ENCODE peak calls at places on chromosomes 16 and 17, in five cellular contexts. X, S, J, W and Q are unnamed samples.
A peak's percentile ranks its signal among the peaks of the same experiment; 100 is the strongest.

GRCh38 chr17:945672-946071 is 33.9 kb downstream of the NXN start:
- DNase-seq in X (no peak), S (no peak), J (no peak), W (no peak), Q (no peak)

GRCh38 chr16:54595636-54596035 is 309.0 kb upstream of the IRX3 start:
- DNase-seq in X (no peak), S (no peak), J (no peak), W (no peak), Q (no peak)

GRCh38 chr16:55496509-55497145 is 12.2 kb upstream of the LPCAT2 start:
- DNase-seq in X (no peak), S (no peak), J (no peak), W (no peak), Q (no peak)

GRCh38 chr17:36848008-36848902 is 89.0 kb upstream of the LHX1 start:
- DNase-seq in X (no peak), S (no peak), J (no peak), W (no peak), Q (no peak)

GRCh38 chr16:23877107-23878070 is 41.6 kb downstream of the PRKCB start:
- DNase-seq in X (no peak), S (no peak), J (no peak), W (no peak), Q (no peak)

GRCh38 chr17:59244081-59244480 is 23.8 kb downstream of the GDPD1 start:
- DNase-seq in X (no peak), S (no peak), J (no peak), W (no peak), Q (no peak)

GRCh38 chr16:62077998-62078397 is 41.8 kb upstream of the CDH8 start:
- DNase-seq in X (no peak), S (no peak), J (peak; percentile 75), W (peak; percentile 49), Q (peak; percentile 81)

GRCh38 chr16:54455021-54455725 is 168.6 kb upstream of the IRX3 start:
- DNase-seq in X (no peak), S (no peak), J (no peak), W (no peak), Q (no peak)

GRCh38 chr17:77821114-77821513 is 137.4 kb upstream of the TNRC6C start:
- DNase-seq in X (peak; percentile 32), S (peak; percentile 29), J (no peak), W (no peak), Q (peak; percentile 58)

GRCh38 chr17:41710472-41711090 is 1.6 kb upstream of the GAST start:
- DNase-seq in X (no peak), S (no peak), J (no peak), W (no peak), Q (no peak)

GRCh38 chr16:89958068-89958467 is 9.5 kb downstream of the DEF8 start:
- DNase-seq in X (peak; percentile 80), S (peak; percentile 54), J (peak; percentile 66), W (no peak), Q (peak; percentile 82)

GRCh38 chr16:14486520-14487303 is 143.3 kb downstream of the PARN start:
- DNase-seq in X (peak; percentile 85), S (peak; percentile 98), J (no peak), W (no peak), Q (peak; percentile 46)

GRCh38 chr16:77335652-77336234 is 99.1 kb downstream of the ADAMTS18 start:
- DNase-seq in X (no peak), S (no peak), J (peak; percentile 18), W (no peak), Q (peak; percentile 74)

GRCh38 chr16:15682105-15682570 is 32.1 kb downstream of the NDE1 start:
- DNase-seq in X (peak; percentile 61), S (peak; percentile 89), J (peak; percentile 58), W (no peak), Q (peak; percentile 78)

GRCh38 chr16:74730049-74730683 is 29.5 kb upstream of the MLKL start:
- DNase-seq in X (no peak), S (no peak), J (no peak), W (no peak), Q (no peak)

GRCh38 chr16:15961060-15961511 is 11.7 kb downstream of the ABCC1 start:
- DNase-seq in X (no peak), S (no peak), J (no peak), W (no peak), Q (no peak)

GRCh38 chr17:58630883-58631522 is 60.8 kb downstream of the TEX14 start:
- DNase-seq in X (peak; percentile 30), S (no peak), J (peak; percentile 32), W (peak; percentile 77), Q (peak; percentile 73)

GRCh38 chr17:57480438-57481196 is 224.3 kb downstream of the MSI2 start:
- DNase-seq in X (peak; percentile 31), S (peak; percentile 31), J (no peak), W (no peak), Q (no peak)

DNA sequence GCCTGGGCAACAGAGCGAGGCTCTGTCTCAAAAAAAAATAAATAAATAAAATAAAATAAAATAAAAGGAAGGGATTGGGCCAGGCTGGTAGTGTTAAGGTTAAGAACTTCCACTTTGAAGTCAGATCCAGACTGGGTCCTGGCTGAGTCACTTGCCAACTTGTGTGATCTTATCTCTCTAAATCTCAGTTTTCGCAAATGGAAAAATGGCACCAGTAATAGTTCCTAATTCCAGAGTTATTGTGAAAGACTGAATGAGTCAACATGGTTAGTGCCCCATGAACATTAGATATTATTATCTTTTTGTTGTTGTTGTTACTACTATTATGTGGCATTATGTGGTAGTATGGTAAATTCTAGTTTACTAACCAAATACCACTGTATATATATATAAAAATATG is 188.0 kb upstream of the AXIN2 start:
- DNase-seq in X (no peak), S (peak; percentile 65), J (no peak), W (no peak), Q (no peak)
- TF ChIP-seq CREB1 in X (no peak), S (no peak), J (no peak), W (no peak), Q (no peak)

GRCh38 chr17:38616361-38616760 is 10.6 kb upstream of the SRCIN1 start:
- DNase-seq in X (no peak), S (no peak), J (no peak), W (no peak), Q (no peak)

GRCh38 chr17:38617074-38617860 is 11.5 kb upstream of the SRCIN1 start:
- DNase-seq in X (no peak), S (no peak), J (peak; percentile 19), W (no peak), Q (peak; percentile 37)

GRCh38 chr17:38619451-38619795 is 13.7 kb upstream of the SRCIN1 start:
- DNase-seq in X (no peak), S (no peak), J (no peak), W (no peak), Q (no peak)

GRCh38 chr17:38619937-38620550 is 14.3 kb upstream of the SRCIN1 start:
- DNase-seq in X (no peak), S (no peak), J (peak; percentile 24), W (no peak), Q (peak; percentile 56)

DNA sequence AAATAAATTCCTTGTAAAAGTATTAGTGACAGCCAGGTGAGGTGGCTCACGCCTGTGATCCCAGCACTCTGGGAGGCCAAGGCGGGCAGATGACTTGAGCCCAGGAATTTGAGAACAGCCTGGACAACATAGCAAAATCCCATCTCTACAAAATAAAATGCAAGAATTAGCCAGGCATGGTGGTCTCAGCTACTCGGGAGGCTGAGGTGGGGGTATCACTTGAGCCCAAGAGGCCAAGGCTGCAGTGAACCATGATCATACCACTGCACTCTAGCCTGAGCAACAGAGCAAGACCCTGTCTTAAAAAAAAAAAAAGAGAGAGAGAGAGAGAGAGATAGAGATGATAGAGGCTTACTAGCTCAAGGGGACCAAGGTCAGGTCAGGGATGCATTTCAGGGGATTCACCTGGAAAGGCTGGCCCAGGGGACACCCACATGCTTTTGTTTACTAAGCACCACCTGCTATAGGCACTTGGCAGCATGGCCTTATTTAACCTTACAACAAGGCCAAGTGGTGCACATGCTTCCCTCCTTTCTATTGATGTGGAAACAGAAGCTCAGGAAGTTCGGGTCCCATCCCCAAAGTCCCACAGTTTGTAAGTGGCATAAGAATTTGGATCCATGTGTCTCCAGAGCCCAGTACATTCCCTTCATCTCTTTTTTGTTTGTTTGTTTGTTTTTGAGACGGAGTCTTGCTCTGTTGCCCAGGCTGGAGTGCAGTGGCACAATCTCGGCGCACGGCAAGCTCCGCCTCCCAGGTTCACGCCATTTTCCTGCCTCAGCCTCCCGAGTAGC is 12.4 kb upstream of the SRCIN1 start:
- DNase-seq in X (no peak), S (peak; percentile 64), J (peak; percentile 3), W (no peak), Q (no peak)
- TF ChIP-seq CREB1 in X (no peak), S (peak; percentile 35), J (no peak), W (no peak), Q (no peak)

GRCh38 chr17:81423698-81424071 is 28.4 kb downstream of the BAHCC1 start:
- DNase-seq in X (no peak), S (no peak), J (no peak), W (no peak), Q (no peak)

GRCh38 chr17:81424151-81424550 is 28.9 kb downstream of the BAHCC1 start:
- DNase-seq in X (no peak), S (no peak), J (no peak), W (no peak), Q (no peak)

GRCh38 chr17:81420769-81421462 is 25.7 kb downstream of the BAHCC1 start:
- DNase-seq in X (no peak), S (no peak), J (no peak), W (no peak), Q (no peak)

GRCh38 chr17:81424613-81425017 is 29.4 kb downstream of the BAHCC1 start:
- DNase-seq in X (no peak), S (no peak), J (no peak), W (no peak), Q (no peak)

DNA sequence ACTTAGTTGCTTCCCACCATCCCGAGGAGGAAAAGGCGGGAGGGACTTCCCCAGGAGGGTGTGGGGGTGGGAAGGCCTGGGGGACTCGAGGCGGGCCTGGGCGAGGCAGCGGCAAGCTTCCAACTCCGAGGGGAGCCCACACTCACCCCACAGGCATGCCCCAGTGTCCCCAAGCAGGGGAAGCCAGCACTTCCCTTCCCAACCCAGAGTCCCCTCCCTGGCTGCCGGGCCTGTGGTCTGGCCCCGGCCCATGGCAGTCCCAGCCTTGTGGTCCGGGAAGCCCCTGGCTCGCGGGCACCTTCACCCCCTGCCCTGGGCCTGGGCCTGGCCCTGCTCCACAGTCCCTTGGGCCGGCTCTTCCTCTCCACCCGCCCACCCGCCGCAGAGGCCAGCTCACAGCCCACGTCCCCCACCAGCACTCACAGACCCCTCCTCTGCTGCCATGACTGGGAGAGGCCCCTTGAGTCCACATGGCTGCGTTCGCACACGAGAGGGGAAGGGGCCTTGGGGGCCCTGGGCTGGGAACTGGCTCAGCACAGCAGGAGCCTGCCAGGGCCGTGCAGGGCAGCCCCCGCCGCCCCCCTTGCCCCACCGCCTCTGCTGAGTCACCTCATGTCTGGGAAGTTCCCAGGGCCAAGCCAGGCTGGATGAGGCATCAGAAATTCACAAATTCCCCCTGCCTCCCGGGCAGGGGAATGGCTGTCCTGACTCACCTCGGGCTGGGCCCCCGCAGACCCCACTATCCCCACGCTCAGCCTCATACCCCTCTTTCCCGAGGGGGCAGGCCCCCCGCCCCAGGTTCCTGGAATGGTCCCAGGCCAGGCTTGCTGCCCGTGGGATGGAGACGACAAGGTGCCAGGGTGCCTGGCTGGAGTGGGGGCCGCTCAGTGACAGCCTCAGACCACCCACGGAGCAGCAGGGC is 27.8 kb downstream of the BAHCC1 start:
- DNase-seq in X (peak; percentile 53), S (peak; percentile 60), J (no peak), W (no peak), Q (no peak)
- TF ChIP-seq CREB1 in X (no peak), S (no peak), J (no peak), W (no peak), Q (no peak)

DNA sequence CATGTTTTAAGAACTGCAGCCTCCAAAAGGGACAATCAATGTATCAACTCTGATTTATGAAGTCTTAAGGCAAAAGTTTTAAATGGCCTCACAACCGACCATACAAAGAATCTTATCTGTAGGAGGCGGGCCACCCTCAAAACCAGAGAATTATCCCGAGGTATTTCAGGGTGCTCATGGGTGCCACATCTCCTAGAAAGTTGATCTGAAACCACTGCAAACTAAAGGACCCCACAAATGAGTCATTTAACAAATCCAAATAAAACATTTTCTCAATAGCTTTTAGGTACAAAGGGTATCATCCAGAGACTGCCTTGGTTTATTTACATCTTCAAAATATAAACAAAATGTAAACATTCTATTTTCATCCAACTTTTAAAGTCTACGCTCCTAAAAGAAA is 6.8 kb downstream of the ERN1 start:
- DNase-seq in X (no peak), S (no peak), J (no peak), W (no peak), Q (no peak)
- TF ChIP-seq CREB1 in X (no peak), S (no peak), J (no peak), W (no peak), Q (no peak)